ENCODE peak calls at places on chromosomes 6 and 20, in eight cellular contexts. E, T, O, D, A, K, Q and J are unnamed samples.
A peak's percentile ranks its signal among the peaks of the same experiment; 100 is the strongest.

GRCh38 chr20:56810141-56810540 is 181.0 kb downstream of the TFAP2C start:
- DNase-seq in E (no peak), T (no peak), O (no peak), D (no peak), A (no peak), K (no peak), Q (no peak), J (no peak)

GRCh38 chr6:45422541-45423110 is 44.9 kb upstream of the SUPT3H start:
- DNase-seq in E (peak; percentile 57), T (peak; percentile 83), O (peak; percentile 47), D (no peak), A (peak; percentile 62), K (peak; percentile 40), Q (no peak), J (peak; percentile 81)

GRCh38 chr6:44304282-44305199 is 8.6 kb downstream of the AARS2 start:
- DNase-seq in E (peak; percentile 10), T (no peak), O (no peak), D (no peak), A (peak; percentile 24), K (peak; percentile 22), Q (peak; percentile 32), J (no peak)

GRCh38 chr20:44331201-44331600 is 5.6 kb upstream of the R3HDML start:
- DNase-seq in E (no peak), T (no peak), O (no peak), D (no peak), A (no peak), K (no peak), Q (no peak), J (no peak)

GRCh38 chr20:63326314-63327228 is 33.6 kb downstream of the COL20A1 start:
- DNase-seq in E (no peak), T (peak; percentile 52), O (peak; percentile 9), D (no peak), A (no peak), K (no peak), Q (no peak), J (peak; percentile 12)

GRCh38 chr6:151392429-151392828 is 1.1 kb upstream of the ZBTB2 start:
- DNase-seq in E (no peak), T (no peak), O (no peak), D (no peak), A (no peak), K (no peak), Q (no peak), J (no peak)

GRCh38 chr6:40486576-40486975 is 100.6 kb downstream of the LRFN2 start:
- DNase-seq in E (no peak), T (no peak), O (no peak), D (no peak), A (no peak), K (no peak), Q (peak; percentile 45), J (no peak)

GRCh38 chr6:33192105-33192646 is at the start of gene COL11A2:
- DNase-seq in E (no peak), T (peak; percentile 73), O (no peak), D (no peak), A (peak; percentile 14), K (no peak), Q (no peak), J (no peak)

GRCh38 chr6:109117346-109118035 is 22.2 kb downstream of the CEP57L1 start:
- DNase-seq in E (peak; percentile 60), T (no peak), O (no peak), D (peak; percentile 36), A (no peak), K (no peak), Q (no peak), J (no peak)

GRCh38 chr6:136775081-136775480 is 17.2 kb downstream of the MAP3K5 start:
- DNase-seq in E (no peak), T (no peak), O (no peak), D (no peak), A (no peak), K (no peak), Q (no peak), J (no peak)

GRCh38 chr6:3838992-3839867 is 9.9 kb upstream of the FAM50B start:
- DNase-seq in E (no peak), T (no peak), O (no peak), D (no peak), A (no peak), K (no peak), Q (no peak), J (no peak)

GRCh38 chr20:64165866-64166600 is 1.8 kb downstream of the MYT1 start:
- DNase-seq in E (no peak), T (peak; percentile 34), O (no peak), D (no peak), A (no peak), K (no peak), Q (no peak), J (no peak)

GRCh38 chr6:35265523-35265922 is 6.0 kb downstream of the ZNF76 start:
- DNase-seq in E (no peak), T (no peak), O (no peak), D (no peak), A (no peak), K (no peak), Q (no peak), J (no peak)

GRCh38 chr20:36506253-36506652 is 35.1 kb upstream of the MYL9 start:
- DNase-seq in E (no peak), T (no peak), O (no peak), D (no peak), A (no peak), K (no peak), Q (no peak), J (no peak)

GRCh38 chr6:12392490-12392889 is 102.3 kb downstream of the EDN1 start:
- DNase-seq in E (no peak), T (no peak), O (no peak), D (no peak), A (no peak), K (no peak), Q (no peak), J (no peak)

GRCh38 chr6:52976591-52977035 is 18.5 kb downstream of the GSTA4 start:
- DNase-seq in E (no peak), T (no peak), O (no peak), D (peak; percentile 30), A (no peak), K (no peak), Q (no peak), J (no peak)

DNA sequence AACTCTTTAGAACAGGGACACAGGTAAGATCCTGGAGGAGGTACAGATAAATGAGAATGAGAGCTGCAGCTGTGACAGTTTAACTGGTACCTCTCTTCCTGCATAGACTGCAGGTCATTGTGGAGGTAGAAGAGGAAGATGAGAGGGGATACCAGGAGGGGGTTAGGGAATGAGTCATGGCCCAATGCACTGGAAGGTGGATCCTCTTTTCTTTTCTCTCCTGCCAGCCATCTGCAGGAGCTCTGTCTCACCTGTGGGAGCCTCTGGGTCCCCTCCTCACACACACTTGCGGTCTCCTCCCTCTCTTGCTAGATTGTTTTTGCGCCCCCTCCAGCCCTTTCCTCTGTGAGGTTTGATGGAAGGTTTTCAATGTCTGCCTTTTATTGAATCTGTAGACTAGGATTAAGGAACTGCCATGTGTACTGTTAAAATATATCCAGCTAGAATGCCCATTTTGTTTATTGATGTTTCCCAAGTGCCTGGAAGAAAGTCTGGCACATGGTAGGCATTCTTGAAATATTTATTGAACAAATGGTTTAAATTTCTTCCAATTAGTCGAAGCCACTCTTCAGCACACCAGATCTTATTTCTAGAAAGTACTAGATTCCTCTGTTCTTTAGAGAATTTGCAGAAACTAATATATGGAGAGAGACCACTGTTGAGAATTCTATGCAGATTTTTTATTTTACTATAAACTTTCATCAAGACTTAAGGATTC is 13.0 kb downstream of the C6orf163 start:
- DNase-seq in E (no peak), T (no peak), O (no peak), D (no peak), A (no peak), K (no peak), Q (no peak), J (no peak)
- H3K27ac ChIP-seq in E (no peak overlapping the region), T (no peak overlapping the region), O (no peak overlapping the region), D (no peak overlapping the region), A (no peak overlapping the region), K (no peak overlapping the region), Q (no peak overlapping the region), J (no peak overlapping the region)

DNA sequence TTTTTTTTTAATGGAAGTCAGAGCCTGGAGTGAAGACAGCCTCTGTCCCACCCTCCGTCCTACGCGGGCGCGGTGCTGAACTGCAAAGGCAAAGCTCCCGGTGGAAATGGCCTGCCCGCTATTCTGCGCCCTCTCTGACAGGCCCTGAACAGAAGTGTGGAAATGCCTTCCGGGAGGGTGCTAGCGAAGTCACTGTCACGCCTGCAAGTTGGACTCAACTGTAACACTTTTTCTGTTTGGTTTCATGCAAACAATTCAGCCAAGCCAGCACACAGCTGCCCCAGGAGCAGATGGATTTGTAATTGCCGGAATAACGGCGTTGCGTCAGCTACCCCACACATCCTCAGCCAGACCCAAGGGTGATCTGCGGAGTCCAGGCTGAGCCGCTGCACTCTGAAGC is 107.6 kb downstream of the PSMB1 start:
- DNase-seq in E (no peak), T (no peak), O (no peak), D (no peak), A (no peak), K (no peak), Q (no peak), J (peak; percentile 55)
- H3K27ac ChIP-seq in E (no peak overlapping the region), T (no peak overlapping the region), O (no peak overlapping the region), D (no peak overlapping the region), A (no peak overlapping the region), K (no peak overlapping the region), Q (no peak overlapping the region), J (no peak overlapping the region)

GRCh38 chr20:19291024-19291817 is 78.8 kb downstream of the SLC24A3 start:
- DNase-seq in E (no peak), T (no peak), O (peak; percentile 48), D (no peak), A (no peak), K (no peak), Q (no peak), J (no peak)
- H3K27ac ChIP-seq in E (no peak overlapping the region), T (no peak overlapping the region), O (peak overlapping the region; percentile 54), D (no peak overlapping the region), A (no peak overlapping the region), K (no peak overlapping the region), Q (no peak overlapping the region), J (peak overlapping the region; percentile 62)

GRCh38 chr20:46943861-46944591 is 49.4 kb downstream of the EYA2 start:
- DNase-seq in E (no peak), T (no peak), O (no peak), D (no peak), A (no peak), K (no peak), Q (no peak), J (no peak)

GRCh38 chr20:46946181-46946624 is 51.6 kb downstream of the EYA2 start:
- DNase-seq in E (no peak), T (no peak), O (no peak), D (no peak), A (no peak), K (no peak), Q (no peak), J (no peak)

GRCh38 chr20:46951405-46951804 is 56.8 kb downstream of the EYA2 start:
- DNase-seq in E (peak; percentile 85), T (no peak), O (no peak), D (no peak), A (no peak), K (no peak), Q (no peak), J (no peak)

GRCh38 chr20:46945465-46945864 is 50.8 kb downstream of the EYA2 start:
- DNase-seq in E (no peak), T (no peak), O (no peak), D (no peak), A (no peak), K (no peak), Q (no peak), J (no peak)

DNA sequence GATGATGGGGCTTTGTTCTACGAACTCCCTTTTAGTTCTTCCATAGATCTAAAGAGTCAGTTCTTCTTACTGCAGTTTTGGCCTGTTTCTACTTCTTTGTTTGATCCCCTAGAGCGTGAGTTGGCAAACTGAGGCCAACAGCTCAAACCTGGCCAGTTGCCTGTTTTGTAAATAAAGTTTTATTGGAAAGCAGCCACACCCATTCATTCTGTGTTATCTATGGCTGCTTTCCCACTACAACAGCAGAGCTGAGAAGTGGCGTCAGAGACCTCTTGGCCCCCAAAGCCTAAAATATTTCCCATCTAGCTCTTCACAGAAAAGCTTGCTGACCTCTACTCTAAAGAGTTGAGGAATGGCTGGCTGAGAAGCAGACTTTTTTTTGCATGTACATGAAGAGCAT is 52.2 kb downstream of the EYA2 start:
- DNase-seq in E (no peak), T (no peak), O (no peak), D (no peak), A (no peak), K (no peak), Q (no peak), J (no peak)
- H3K27ac ChIP-seq in E (no peak overlapping the region), T (no peak overlapping the region), O (no peak overlapping the region), D (no peak overlapping the region), A (no peak overlapping the region), K (no peak overlapping the region), Q (no peak overlapping the region), J (no peak overlapping the region)